ENCODE peak calls at places on chromosomes 12 and 14, in ten cellular contexts. E is AG04449; K is prostate gland; I is cardiac fibroblast; L is endothelial cell of umbilical vein; X is astrocyte of the spinal cord; P is left lung; G is dorsolateral prefrontal cortex; B is uterus; A is CD8-positive, alpha-beta T cell. C is an unnamed sample.

GRCh38 chr12:60345442-60345841 is 749.6 kb downstream of the SLC16A7 start:
- DNase-seq in E (no peak), K (no peak), I (no peak), L (no peak), X (no peak), P (no peak), G (no peak), B (no peak), A (no peak), C (no peak)

GRCh38 chr12:110367209-110367864 is 36.2 kb downstream of the ANAPC7 start:
- DNase-seq in E (no peak), K (no peak), I (no peak), L (no peak), X (peak), P (no peak), G (peak), B (no peak), A (no peak), C (no peak)

GRCh38 chr14:89719371-89720075 is 235.0 kb downstream of the EFCAB11 start:
- DNase-seq in E (no peak), K (no peak), I (no peak), L (no peak), X (no peak), P (no peak), G (no peak), B (no peak), A (no peak), C (no peak)

GRCh38 chr14:95273041-95273978 is 46.4 kb downstream of the CLMN start:
- DNase-seq in E (no peak), K (no peak), I (no peak), L (no peak), X (no peak), P (no peak), G (no peak), B (no peak), A (no peak), C (no peak)

GRCh38 chr14:98189077-98189476 is 1082.9 kb downstream of the BCL11B start:
- DNase-seq in E (no peak), K (no peak), I (no peak), L (no peak), X (no peak), P (no peak), G (no peak), B (no peak), A (no peak), C (no peak)

GRCh38 chr12:32331133-32331532 is 68.2 kb upstream of the FGD4 start:
- DNase-seq in E (no peak), K (no peak), I (peak), L (peak), X (no peak), P (no peak), G (no peak), B (no peak), A (no peak), C (no peak)

GRCh38 chr14:23573384-23573783 is 5.2 kb downstream of the JPH4 start:
- DNase-seq in E (no peak), K (no peak), I (no peak), L (no peak), X (no peak), P (no peak), G (no peak), B (no peak), A (no peak), C (no peak)

GRCh38 chr12:2244013-2244861 is 191.4 kb downstream of the CACNA1C start:
- DNase-seq in E (peak), K (no peak), I (peak), L (no peak), X (peak), P (no peak), G (peak), B (peak), A (no peak), C (peak)

GRCh38 chr12:113136128-113136989 is 798 bp upstream of the RASAL1 start:
- DNase-seq in E (no peak), K (no peak), I (no peak), L (no peak), X (no peak), P (no peak), G (peak), B (no peak), A (peak), C (no peak)

GRCh38 chr12:89225808-89226368 is 126.4 kb downstream of the DUSP6 start:
- DNase-seq in E (peak), K (peak), I (peak), L (peak), X (peak), P (no peak), G (no peak), B (no peak), A (no peak), C (peak)

GRCh38 chr14:83940253-83940652 is 1589.7 kb upstream of the FLRT2 start:
- DNase-seq in E (no peak), K (no peak), I (peak), L (peak), X (no peak), P (no peak), G (no peak), B (no peak), A (no peak), C (no peak)

GRCh38 chr12:96218989-96219678 is 25.0 kb downstream of the ELK3 start:
- DNase-seq in E (no peak), K (no peak), I (no peak), L (no peak), X (no peak), P (no peak), G (no peak), B (no peak), A (no peak), C (no peak)
- H3K4me3 ChIP-seq in E (peak), K (no peak), I (no peak), L (no peak), X (no peak), P (no peak), G (no peak), B (no peak), A (no peak), C (no peak)

GRCh38 chr14:69880851-69881250 is 1.6 kb downstream of the SMOC1 start:
- DNase-seq in E (no peak), K (no peak), I (no peak), L (no peak), X (no peak), P (no peak), G (no peak), B (no peak), A (no peak), C (no peak)

GRCh38 chr14:69882086-69882864 is 3.1 kb downstream of the SMOC1 start:
- DNase-seq in E (no peak), K (no peak), I (no peak), L (no peak), X (no peak), P (no peak), G (no peak), B (no peak), A (no peak), C (no peak)

GRCh38 chr14:69879175-69880047 is at the start of gene SMOC1:
- DNase-seq in E (no peak), K (no peak), I (peak), L (peak), X (peak), P (peak), G (peak), B (peak), A (no peak), C (no peak)

GRCh38 chr14:69878251-69878650 is 965 bp upstream of the SMOC1 start:
- DNase-seq in E (no peak), K (no peak), I (no peak), L (no peak), X (no peak), P (no peak), G (no peak), B (no peak), A (no peak), C (no peak)

DNA sequence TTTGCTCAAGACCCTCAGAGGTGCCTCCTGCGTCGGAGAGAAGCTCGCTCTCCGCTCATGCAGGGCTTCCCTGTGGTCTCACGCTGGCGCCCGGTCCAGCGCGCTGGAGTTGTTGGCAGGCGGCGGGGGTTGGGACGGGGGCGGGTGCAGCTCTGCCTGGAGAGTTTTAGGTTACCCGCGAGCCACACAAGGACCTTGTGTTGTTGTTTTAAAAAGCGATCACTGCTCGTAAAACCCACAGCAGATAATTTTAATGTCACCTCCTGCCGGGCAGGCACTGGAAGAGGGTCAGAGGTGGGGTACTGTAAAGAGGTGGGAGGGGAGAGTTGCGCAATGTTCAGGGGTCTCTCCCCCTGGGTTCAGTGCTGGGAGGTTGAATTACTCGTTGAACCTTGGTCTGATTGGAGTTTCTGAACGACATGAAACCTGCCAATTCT is 853 bp downstream of the SMOC1 start:
- DNase-seq in E (no peak), K (no peak), I (no peak), L (no peak), X (no peak), P (no peak), G (no peak), B (no peak), A (no peak), C (no peak)
- H3K4me3 ChIP-seq in E (no peak), K (peak), I (no peak), L (peak), X (peak), P (no peak), G (peak), B (no peak), A (no peak), C (peak)

GRCh38 chr12:118391836-118392235 is 15.5 kb downstream of the SUDS3 start:
- DNase-seq in E (no peak), K (no peak), I (no peak), L (no peak), X (no peak), P (no peak), G (no peak), B (no peak), A (no peak), C (no peak)
- H3K4me3 ChIP-seq in E (no peak), K (no peak), I (no peak), L (no peak), X (no peak), P (no peak), G (no peak), B (no peak), A (no peak), C (no peak)

DNA sequence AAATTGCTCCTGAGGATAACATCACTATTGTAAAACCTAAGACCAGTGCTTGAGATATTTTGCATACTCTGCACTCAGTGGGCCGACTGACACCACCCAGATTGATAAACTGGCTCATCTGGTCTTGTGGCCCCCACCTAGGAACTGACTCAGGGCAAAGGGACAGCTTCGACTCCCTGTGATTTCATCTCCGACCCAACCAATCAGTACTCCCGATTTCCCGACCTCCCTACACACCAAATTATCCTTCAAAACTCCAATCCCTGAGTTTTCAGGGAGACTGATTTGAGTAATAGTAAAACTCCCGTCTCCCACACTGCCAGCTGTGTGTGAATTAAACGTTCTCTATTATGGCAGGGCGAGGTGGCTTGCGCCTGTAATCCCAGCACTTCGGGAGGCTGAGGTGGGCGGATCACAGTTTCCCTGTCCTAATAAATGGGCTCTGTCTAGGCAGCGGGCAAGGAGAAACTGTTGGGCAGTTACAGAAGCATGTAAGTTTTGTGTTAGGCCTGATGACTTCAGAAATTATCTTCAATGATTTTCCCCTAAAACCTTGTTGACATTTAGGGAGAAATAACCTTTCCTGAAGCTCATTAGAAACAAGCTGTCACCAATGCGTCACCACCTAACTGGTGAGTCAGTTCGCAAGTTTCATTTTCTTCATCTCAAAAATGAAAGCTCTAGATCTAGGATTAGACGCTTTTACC is 5.3 kb upstream of the UBC start:
- DNase-seq in E (no peak), K (no peak), I (peak), L (peak), X (peak), P (no peak), G (no peak), B (no peak), A (peak), C (no peak)
- H3K4me3 ChIP-seq in E (no peak), K (no peak), I (no peak), L (no peak), X (no peak), P (no peak), G (no peak), B (no peak), A (no peak), C (no peak)

GRCh38 chr14:96424104-96424989 is 32.4 kb downstream of the AK7 start:
- DNase-seq in E (peak), K (peak), I (peak), L (peak), X (peak), P (peak), G (peak), B (peak), A (peak), C (peak)

GRCh38 chr14:96418075-96418474 is 26.1 kb downstream of the AK7 start:
- DNase-seq in E (no peak), K (no peak), I (no peak), L (no peak), X (no peak), P (no peak), G (no peak), B (no peak), A (no peak), C (no peak)

GRCh38 chr14:96423012-96423411 is 31.1 kb downstream of the AK7 start:
- DNase-seq in E (no peak), K (no peak), I (no peak), L (no peak), X (no peak), P (no peak), G (no peak), B (no peak), A (no peak), C (no peak)

GRCh38 chr14:96421236-96421635 is 29.3 kb downstream of the AK7 start:
- DNase-seq in E (no peak), K (no peak), I (peak), L (no peak), X (no peak), P (no peak), G (no peak), B (no peak), A (no peak), C (no peak)

GRCh38 chr14:96423446-96424103 is 31.6 kb downstream of the AK7 start:
- DNase-seq in E (no peak), K (no peak), I (no peak), L (no peak), X (no peak), P (no peak), G (no peak), B (peak), A (no peak), C (no peak)
- H3K4me3 ChIP-seq in E (peak), K (peak), I (peak), L (peak), X (peak), P (peak), G (peak), B (peak), A (peak), C (peak)

DNA sequence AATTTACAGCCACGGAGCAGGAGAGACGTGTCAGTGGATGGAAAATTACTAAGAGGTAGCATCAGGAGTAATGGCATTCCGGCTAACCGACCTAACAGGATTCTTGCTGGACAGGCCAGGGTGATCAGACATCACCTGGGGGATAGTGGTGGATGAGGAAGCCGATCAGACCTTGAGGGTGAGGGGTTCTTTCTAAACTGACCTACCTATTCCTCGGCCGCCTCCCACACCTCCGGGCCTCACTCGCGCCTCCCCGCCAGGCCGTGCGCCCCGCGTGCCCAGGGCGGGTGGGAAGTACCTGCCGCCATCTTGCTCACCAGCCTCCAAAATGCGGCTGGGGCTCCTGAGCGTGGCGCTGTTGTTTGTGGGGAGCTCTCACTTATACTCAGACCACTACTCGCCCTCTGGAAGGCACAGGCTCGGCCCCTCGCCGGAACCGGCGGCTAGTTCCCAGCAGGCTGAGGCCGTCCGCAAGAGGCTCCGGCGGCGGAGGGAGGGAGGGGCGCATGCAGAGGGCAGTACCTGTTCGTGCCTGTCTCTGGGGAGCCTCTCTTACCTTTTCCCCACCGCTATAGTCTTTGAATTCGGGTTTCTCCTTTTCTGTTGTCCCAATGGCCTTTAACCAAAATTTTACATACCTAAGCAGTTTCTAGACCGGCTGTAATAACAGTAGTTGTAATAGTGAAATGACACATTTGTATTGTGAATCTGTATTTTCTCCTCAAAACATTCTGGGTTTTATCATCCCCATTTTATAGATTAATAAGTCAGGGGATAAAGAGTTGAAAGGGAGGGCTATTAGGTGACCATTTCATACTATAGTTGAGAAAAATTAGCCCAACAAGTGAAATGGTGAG is at the start of gene TMPRSS12:
- DNase-seq in E (no peak), K (peak), I (peak), L (peak), X (no peak), P (peak), G (no peak), B (no peak), A (no peak), C (no peak)
- H3K4me3 ChIP-seq in E (no peak), K (peak), I (peak), L (peak), X (peak), P (peak), G (peak), B (no peak), A (no peak), C (peak)

GRCh38 chr12:42725839-42726238 is 136.3 kb upstream of the PRICKLE1 start:
- DNase-seq in E (peak), K (no peak), I (peak), L (peak), X (peak), P (no peak), G (no peak), B (no peak), A (no peak), C (peak)
- H3K4me3 ChIP-seq in E (no peak), K (no peak), I (no peak), L (no peak), X (no peak), P (no peak), G (no peak), B (no peak), A (no peak), C (no peak)

C was measured in skeletal muscle cell.